ENCODE peak calls at places on chromosome 1, in four cellular contexts. F is stimulated activated CD4-positive, alpha-beta T cell treated with anti-CD3 and anti-CD28 coated beads, Interleukin-2, amount 100 ng/mL, for 48 hours; A is stimulated activated effector memory CD8-positive, alpha-beta T cell treated with anti-CD3 and anti-CD28 coated beads, Interleukin-12 subunit alpha, Interleukin-12 subunit beta, amount 100 ng/mL, for 72 hours; C is germinal center. R is an unnamed sample.
A peak's percentile ranks its signal among the peaks of the same experiment; 100 is the strongest.

GRCh38 chr1:237229333-237229732 is 187.3 kb downstream of the RYR2 start:
- DNase-seq in C (no peak), A (no peak), F (no peak), R (no peak)

GRCh38 chr1:111219466-111220286 is 7.8 kb upstream of the CHI3L2 start:
- DNase-seq in C (peak; percentile 73), A (no peak), F (no peak), R (peak; percentile 67)

GRCh38 chr1:39808784-39809517 is 20.3 kb upstream of the BMP8B start:
- DNase-seq in A (no peak), C (no peak), F (no peak), R (no peak)

GRCh38 chr1:225612265-225612664 is 40.7 kb downstream of the ENAH start:
- DNase-seq in C (no peak), A (no peak), F (no peak), R (no peak)

GRCh38 chr1:154501423-154502065 is 475 bp upstream of the TDRD10 start:
- DNase-seq in F (no peak), C (no peak), A (no peak), R (no peak)

GRCh38 chr1:233620065-233620464 is 6.2 kb downstream of the KCNK1 start:
- DNase-seq in A (no peak), C (no peak), F (no peak), R (peak; percentile 67)

GRCh38 chr1:22351757-22352080 is 99.9 kb upstream of the ZBTB40 start:
- DNase-seq in C (no peak), F (no peak), A (no peak), R (no peak)

GRCh38 chr1:109926662-109927300 is 16.1 kb downstream of the CSF1 start:
- DNase-seq in A (no peak), C (no peak), F (no peak), R (no peak)

GRCh38 chr1:243705585-243705984 is 144.5 kb downstream of the AKT3 start:
- DNase-seq in A (no peak), F (no peak), C (no peak), R (peak; percentile 24)

GRCh38 chr1:117579221-117579906 is 26.5 kb upstream of the TENT5C start:
- DNase-seq in C (no peak), A (no peak), F (no peak), R (no peak)